ENCODE peak calls at places on chromosomes 6 and 20, in six cellular contexts. Y, L, X, J, Q and Z are unnamed samples. For H3K4me1, the result is how much of the 10 kb centered on the place peaks cover.

GRCh38 chr6:125789576-125790402 is 971 bp upstream of the NCOA7 start:
- DNase-seq in X (peak), J (peak), Y (peak), Q (no peak), L (peak), Z (peak)

GRCh38 chr6:94041930-94042724 is 622.8 kb upstream of the EPHA7 start:
- DNase-seq in X (no peak), Q (no peak), Y (no peak), J (no peak), L (no peak), Z (no peak)

GRCh38 chr6:44498436-44498835 is 110.9 kb downstream of the CDC5L start:
- DNase-seq in X (no peak), J (no peak), Q (no peak), Y (no peak), L (no peak), Z (no peak)

GRCh38 chr20:34515484-34516037 is 661 bp upstream of the DYNLRB1 start:
- DNase-seq in X (no peak), L (peak), Y (peak), J (peak), Q (no peak), Z (peak)

GRCh38 chr6:99219788-99220187 is 129.7 kb downstream of the FAXC start:
- DNase-seq in Q (no peak), L (no peak), Y (peak), J (no peak), X (no peak), Z (no peak)

GRCh38 chr20:35901678-35902544 is 52.4 kb downstream of the SCAND1 start:
- DNase-seq in L (no peak), Q (no peak), J (no peak), X (no peak), Y (peak), Z (no peak)

GRCh38 chr6:157825243-157825904 is 2.3 kb downstream of the SNX9 start:
- DNase-seq in Q (no peak), L (no peak), X (no peak), J (no peak), Y (peak), Z (no peak)

GRCh38 chr6:165300401-165300800 is 9.0 kb downstream of the C6orf118 start:
- DNase-seq in L (no peak), Y (no peak), X (no peak), Q (no peak), J (no peak), Z (no peak)

GRCh38 chr6:36436466-36436865 is 6.2 kb downstream of the PXT1 start:
- DNase-seq in Y (no peak), J (no peak), L (no peak), X (no peak), Q (no peak), Z (no peak)

GRCh38 chr6:2746557-2747061 is 4.1 kb downstream of the MYLK4 start:
- DNase-seq in L (no peak), J (peak), Q (no peak), X (no peak), Y (no peak), Z (no peak)

DNA sequence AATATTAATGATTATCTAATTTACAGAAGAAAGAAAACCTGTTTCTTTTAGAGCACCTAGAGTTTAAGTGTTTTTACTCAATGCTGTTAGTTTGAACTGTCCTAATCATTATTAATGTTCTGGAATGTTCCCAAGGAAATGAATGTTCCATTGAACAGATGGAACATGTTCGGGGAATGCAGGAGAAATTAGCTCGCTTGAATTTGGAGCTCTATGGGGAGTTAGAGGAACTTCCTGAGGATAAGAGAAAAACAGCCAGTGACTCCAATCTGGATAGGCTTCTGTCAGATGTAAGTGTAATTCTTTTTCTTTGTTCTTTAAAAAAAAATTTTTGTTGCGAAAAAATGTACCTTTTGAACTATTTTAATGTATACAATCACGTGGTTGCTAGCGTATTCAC is 10.8 kb upstream of the ECT2L start:
- DNase-seq in L (no peak), J (no peak), Q (no peak), Y (no peak), X (no peak), Z (no peak)
- H3K4me1 ChIP-seq in L (under half), J (under half), Q (under half), Y (under half), X (under half), Z (under half)

DNA sequence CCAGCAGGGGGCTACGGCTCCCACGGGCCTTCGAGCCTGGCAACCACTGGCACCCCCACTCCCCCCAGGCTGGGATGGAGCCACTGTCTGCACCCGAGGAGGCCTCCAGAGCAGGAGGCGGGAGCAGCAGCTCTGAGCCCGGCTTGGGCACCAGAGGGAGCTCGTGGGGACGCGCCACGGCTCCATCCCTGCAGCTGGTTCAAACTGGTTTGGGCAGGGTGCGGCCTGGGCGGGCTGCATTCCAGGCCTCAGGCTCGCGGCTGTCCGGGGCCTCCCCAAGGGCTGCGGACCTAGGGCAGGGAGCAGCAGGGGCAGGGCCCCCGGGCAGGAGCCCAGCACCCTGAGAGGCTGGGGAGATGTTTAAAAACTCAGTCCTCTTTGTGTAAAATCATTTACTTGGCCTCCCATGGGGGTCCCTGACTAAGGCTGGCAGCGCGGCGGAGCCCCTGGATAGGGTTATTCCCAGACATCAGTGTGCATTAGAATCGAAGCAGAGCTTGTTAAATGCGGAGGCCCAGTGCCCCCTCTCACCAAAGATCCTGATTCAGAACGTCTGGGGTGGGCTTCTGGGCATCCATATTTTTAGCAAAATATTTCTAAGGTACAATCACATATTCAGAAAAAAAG is 4.1 kb upstream of the BCAS4 start:
- DNase-seq in J (peak), Y (peak), X (peak), Q (peak), L (peak), Z (peak)
- H3K4me3 ChIP-seq in J (peak), Y (no peak), X (peak), Q (no peak), L (no peak), Z (peak)

DNA sequence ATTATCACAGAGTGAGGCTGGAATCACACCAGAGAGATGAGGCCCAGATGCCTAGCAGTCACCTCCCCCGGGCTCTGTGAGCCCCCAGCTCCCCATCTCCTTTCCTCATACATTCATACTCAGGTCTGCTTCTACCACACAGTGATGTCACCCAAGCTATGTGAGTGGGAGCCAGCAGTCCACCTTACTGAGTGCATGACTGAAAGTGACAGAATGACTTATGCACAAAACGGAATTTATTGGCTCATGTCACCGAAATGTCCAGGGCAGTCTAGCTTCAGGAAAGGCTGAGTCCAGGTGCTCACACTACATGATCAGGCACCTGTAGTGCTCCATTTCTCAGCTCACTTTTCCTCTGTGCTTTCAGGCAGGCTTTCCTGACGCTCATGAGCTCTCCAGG is 36.7 kb upstream of the CCN6 start:
- DNase-seq in L (no peak), Y (no peak), X (no peak), Q (no peak), J (no peak), Z (no peak)
- H3K4me1 ChIP-seq in L (under half), Y (under half), X (half or more), Q (under half), J (under half), Z (half or more)

GRCh38 chr6:25138697-25139051 is 140.5 kb upstream of the CARMIL1 start:
- DNase-seq in X (no peak), L (no peak), J (no peak), Y (peak), Q (no peak), Z (no peak)
- H3K4me3 ChIP-seq in X (peak), L (peak), J (peak), Y (peak), Q (peak), Z (peak)

DNA sequence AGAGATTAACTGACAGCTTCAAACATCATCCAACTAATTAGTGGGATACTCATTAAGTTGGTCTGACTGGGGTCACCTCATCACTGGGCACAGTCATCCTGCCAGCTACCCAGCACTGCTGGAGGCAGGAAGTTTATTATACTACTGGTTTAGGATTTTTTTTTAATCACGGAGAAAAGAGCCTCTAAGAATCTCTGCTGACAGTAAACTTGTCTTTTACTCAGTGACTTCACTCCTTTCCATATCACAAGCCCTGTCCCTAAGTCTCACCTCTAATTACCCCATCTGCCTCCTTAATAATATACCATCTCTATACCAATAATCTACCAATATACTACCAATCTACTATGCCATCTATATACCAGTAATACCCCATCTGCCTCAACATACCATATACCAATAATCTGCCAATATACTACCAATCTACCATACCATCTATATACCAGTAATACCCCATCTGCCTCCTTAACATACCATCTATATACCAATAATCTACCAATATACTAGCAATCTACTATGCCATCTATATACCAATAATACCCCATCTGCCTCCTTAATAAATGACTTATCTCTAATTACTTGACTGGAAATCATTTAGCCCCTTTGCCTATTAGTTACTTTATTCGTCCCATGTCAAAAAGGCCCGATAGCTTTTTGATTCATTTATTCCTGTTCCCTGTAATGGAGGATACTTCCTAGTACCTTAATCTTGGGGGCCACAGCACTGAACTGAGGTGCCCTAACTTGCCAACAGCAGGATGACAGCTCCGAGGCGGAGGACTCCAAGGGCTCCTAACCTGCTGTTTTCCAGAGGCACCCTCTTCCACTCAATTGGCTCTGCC is 5.0 kb downstream of the ATP5F1E start:
- DNase-seq in L (no peak), Y (no peak), Q (no peak), J (no peak), X (no peak), Z (no peak)
- H3K4me1 ChIP-seq in L (under half), Y (under half), Q (under half), J (under half), X (half or more), Z (half or more)

GRCh38 chr6:116057766-116058165 is 2.9 kb downstream of the FRK start:
- DNase-seq in Q (no peak), L (no peak), Y (no peak), X (no peak), J (no peak), Z (no peak)
- H3K4me3 ChIP-seq in Q (no peak), L (no peak), Y (peak), X (no peak), J (peak), Z (no peak)